ENCODE peak calls at places on chromosomes 12 and 14, in nine cellular contexts. K is suprapubic skin, N is type B pancreatic cell, I is transverse colon, P is MCF 10A, Z is HFFc6, H is BJ, S is psoas muscle, G is neural crest cell. U is an unnamed sample.

GRCh38 chr12:14190694-14191093 is 174.8 kb upstream of the ATF7IP start:
- DNase-seq in N (no peak), G (no peak), K (no peak), I (no peak), P (no peak), S (no peak), Z (peak), H (no peak), U (no peak)

GRCh38 chr12:113151655-113152054 is 2.1 kb downstream of the CFAP73 start:
- DNase-seq in H (no peak), N (no peak), Z (no peak), P (no peak), K (no peak), G (no peak), I (no peak), S (no peak), U (no peak)

GRCh38 chr12:6182279-6182898 is 17.8 kb upstream of the CD9 start:
- DNase-seq in S (peak), P (peak), K (peak), N (no peak), Z (peak), H (peak), G (peak), I (peak), U (no peak)

GRCh38 chr14:37559386-37559785 is 35.7 kb downstream of the FOXA1 start:
- DNase-seq in H (no peak), G (no peak), I (no peak), N (no peak), K (no peak), S (no peak), P (no peak), Z (no peak), U (no peak)

GRCh38 chr14:67319142-67319541 is 40.5 kb downstream of the ATP6V1D start:
- DNase-seq in N (no peak), Z (no peak), S (no peak), H (no peak), I (no peak), K (no peak), P (peak), G (no peak), U (no peak)

GRCh38 chr14:104494483-104494882 is 85.1 kb upstream of the C14orf180 start:
- DNase-seq in S (no peak), G (no peak), H (no peak), P (no peak), Z (no peak), I (no peak), K (no peak), N (no peak), U (no peak)

GRCh38 chr14:21043387-21044105 is 1.4 kb downstream of the RNASE7 start:
- DNase-seq in S (no peak), N (no peak), H (no peak), P (no peak), Z (no peak), K (no peak), I (no peak), G (no peak), U (no peak)

GRCh38 chr12:55073043-55074022 is 52.9 kb upstream of the OR9K2 start:
- DNase-seq in I (peak), P (peak), G (peak), Z (peak), H (no peak), S (peak), N (no peak), K (no peak), U (no peak)

GRCh38 chr14:24632761-24633160 is 1.2 kb downstream of the GZMB start:
- DNase-seq in P (no peak), N (no peak), G (no peak), I (no peak), H (no peak), K (no peak), S (no peak), Z (no peak), U (no peak)

GRCh38 chr12:69313209-69313608 is 35.0 kb upstream of the LYZ start:
- DNase-seq in S (no peak), N (no peak), Z (no peak), K (no peak), H (no peak), I (no peak), P (no peak), G (no peak), U (no peak)

GRCh38 chr12:105393586-105393985 is 63.1 kb downstream of the C12orf75 start:
- DNase-seq in K (no peak), I (no peak), Z (no peak), N (no peak), P (peak), S (no peak), H (no peak), G (no peak), U (no peak)

GRCh38 chr12:85872497-85873091 is 1.5 kb upstream of the NTS start:
- DNase-seq in Z (peak), I (no peak), P (peak), H (no peak), K (no peak), N (no peak), S (no peak), G (no peak), U (no peak)

GRCh38 chr12:54891717-54892478 is 37.6 kb downstream of the MUCL1 start:
- DNase-seq in S (no peak), H (no peak), G (no peak), Z (no peak), I (peak), N (no peak), K (no peak), P (no peak), U (no peak)

GRCh38 chr14:71290960-71291466 is 383.8 kb downstream of the PCNX1 start:
- DNase-seq in S (no peak), P (peak), K (no peak), I (peak), N (no peak), G (no peak), H (peak), Z (peak), U (no peak)

DNA sequence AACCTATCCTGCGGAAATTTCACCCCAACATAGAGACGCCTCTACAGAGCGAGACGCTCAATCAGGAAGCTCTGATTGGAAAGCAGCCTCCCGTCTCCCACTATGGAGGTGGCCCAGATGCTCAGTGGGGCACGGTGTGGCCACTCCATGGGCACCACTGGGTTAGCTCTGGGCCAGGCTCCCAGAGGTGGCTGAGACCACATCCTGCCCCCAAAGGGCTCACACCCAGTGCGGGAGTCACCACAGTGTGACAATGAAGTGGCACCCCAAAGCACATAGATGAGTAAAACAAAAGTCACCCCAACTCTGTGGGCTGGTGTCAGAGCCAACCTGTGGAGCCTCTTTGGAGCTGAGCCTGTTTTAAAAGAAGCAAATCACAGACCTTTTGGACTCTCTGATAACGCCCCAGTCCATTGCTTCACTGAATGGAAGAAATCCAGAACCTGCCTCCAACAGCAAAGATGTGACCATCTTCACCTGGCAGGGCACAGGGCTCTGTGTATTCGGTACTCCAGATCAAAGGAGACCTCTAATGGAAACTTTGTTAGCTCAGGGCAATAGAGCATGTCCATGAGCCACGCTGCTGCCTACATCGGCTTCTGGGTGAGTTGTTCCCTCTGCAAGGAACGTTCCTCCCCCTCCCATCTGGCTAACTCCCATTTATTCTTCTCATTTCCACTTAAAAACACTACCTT is 19.6 kb downstream of the CLMN start:
- DNase-seq in P (no peak), S (no peak), N (no peak), K (no peak), Z (no peak), H (no peak), G (no peak), I (no peak), U (peak)
- TF ChIP-seq CTCF in P (no peak), S (no peak), N (no peak), K (no peak), Z (no peak), H (no peak), G (no peak), I (no peak), U (no peak)

DNA sequence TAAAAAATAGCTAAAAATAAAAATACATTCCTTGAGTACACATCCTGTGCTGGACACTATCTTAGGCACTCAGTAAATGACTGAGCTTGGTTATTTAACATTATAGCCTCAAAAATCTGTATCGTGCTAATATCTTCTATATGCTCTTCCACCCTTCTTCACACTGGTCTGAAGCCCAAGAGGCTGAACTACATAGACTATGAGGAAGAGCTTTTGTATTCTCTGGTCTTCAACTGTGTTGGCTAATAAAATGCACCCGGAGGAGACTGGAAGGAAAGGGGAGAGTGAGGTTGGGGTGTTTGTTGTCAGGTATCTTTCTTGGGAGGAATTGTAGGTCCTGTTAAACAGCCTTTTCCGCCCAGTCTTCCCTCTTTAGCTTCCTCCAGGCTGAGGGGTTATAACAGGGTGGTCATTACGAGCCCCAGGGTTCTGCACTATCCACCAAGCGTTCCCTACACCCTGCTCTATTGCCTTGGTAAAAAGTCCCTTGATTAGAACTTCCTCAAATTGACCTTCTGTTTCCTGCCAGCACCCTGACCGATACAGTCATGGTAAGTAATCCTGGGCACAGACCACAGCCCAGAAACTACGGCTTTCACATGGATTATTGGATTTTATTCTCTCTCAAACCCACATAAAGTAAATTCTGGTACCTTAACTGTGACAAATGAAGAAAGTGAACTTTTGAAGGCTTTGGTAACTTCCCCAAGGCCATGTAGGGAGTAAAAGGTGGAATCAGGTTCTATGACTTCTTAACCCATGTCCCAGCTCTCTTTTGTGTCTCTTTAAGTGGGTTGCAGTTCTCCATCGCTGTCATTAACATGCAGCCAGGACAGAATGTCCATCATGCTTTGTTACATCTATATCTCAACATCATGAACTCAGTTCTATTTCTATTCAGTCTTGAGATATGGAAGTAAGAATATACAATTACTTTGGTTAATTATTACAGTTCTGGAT is 71.3 kb downstream of the PTHLH start:
- DNase-seq in Z (no peak), S (no peak), N (no peak), P (no peak), I (no peak), H (no peak), K (no peak), G (no peak), U (no peak)
- TF ChIP-seq CTCF in Z (no peak), S (no peak), N (no peak), P (no peak), I (no peak), H (no peak), K (no peak), G (peak), U (no peak)

GRCh38 chr12:3034067-3034750 is 43.0 kb upstream of the TSPAN9 start:
- DNase-seq in I (peak), P (peak), Z (peak), H (no peak), K (no peak), S (peak), N (no peak), G (peak), U (no peak)

GRCh38 chr12:3038166-3038565 is 39.0 kb upstream of the TSPAN9 start:
- DNase-seq in K (no peak), I (no peak), P (no peak), N (no peak), G (no peak), Z (no peak), S (no peak), H (no peak), U (no peak)

GRCh38 chr12:3036901-3037600 is 40.1 kb upstream of the TSPAN9 start:
- DNase-seq in I (no peak), K (no peak), Z (no peak), G (no peak), N (no peak), S (no peak), P (no peak), H (no peak), U (no peak)

GRCh38 chr12:3035171-3035570 is 42.0 kb upstream of the TSPAN9 start:
- DNase-seq in Z (peak), S (no peak), I (no peak), H (no peak), P (no peak), N (no peak), G (no peak), K (no peak), U (no peak)

DNA sequence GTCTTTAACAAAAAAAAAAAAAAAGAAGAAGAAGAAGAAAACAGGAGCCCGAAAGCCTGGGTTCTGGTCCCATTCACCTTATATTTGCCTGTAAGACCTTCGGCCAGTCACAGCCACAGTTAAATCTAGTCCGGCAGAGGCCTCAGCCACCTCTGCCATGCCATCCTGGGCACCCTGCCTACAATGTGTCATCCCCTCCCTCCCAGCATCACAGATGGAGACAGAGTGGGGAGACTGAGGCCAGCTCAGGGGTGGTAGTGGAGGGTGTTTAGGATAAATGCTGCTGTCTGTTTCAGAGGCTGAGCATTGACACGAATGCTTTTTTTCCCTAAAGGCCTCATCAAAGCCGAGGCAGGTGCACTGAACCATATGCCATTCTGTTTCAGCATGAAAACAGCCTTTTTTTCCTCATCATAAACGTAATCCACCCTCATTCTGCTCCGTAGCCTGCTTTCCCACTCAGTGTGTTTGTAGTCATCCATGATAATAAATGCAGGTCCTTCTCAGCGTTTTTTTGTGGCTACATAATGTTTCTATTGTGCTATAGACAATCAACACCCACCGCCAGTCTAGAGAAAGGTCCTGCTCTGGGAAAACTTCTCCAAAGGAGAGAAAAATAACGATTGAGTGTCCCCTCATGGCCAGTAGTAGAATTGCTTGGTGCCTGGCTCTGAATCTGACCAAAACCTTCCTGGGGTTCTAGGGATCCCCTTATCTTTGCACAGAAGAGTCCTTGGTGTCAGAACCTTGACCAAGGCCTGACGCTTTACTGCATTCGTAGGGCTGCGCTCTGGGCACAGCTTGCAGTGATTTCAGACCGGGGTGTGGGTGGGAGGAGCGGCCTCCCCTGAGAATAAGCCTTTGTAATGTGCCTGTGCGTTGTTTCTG is 41.1 kb upstream of the TSPAN9 start:
- DNase-seq in Z (peak), I (no peak), G (no peak), K (no peak), S (no peak), N (no peak), H (no peak), P (no peak), U (no peak)
- TF ChIP-seq CTCF in Z (peak), I (no peak), G (peak), K (no peak), S (no peak), N (peak), H (peak), P (peak), U (peak)

GRCh38 chr12:110861729-110862128 is 14.9 kb downstream of the CCDC63 start:
- DNase-seq in G (no peak), N (no peak), I (no peak), P (no peak), H (no peak), S (no peak), Z (no peak), K (no peak), U (no peak)
- TF ChIP-seq CTCF in G (no peak), N (no peak), I (no peak), P (no peak), H (no peak), S (no peak), Z (no peak), K (no peak), U (no peak)

DNA sequence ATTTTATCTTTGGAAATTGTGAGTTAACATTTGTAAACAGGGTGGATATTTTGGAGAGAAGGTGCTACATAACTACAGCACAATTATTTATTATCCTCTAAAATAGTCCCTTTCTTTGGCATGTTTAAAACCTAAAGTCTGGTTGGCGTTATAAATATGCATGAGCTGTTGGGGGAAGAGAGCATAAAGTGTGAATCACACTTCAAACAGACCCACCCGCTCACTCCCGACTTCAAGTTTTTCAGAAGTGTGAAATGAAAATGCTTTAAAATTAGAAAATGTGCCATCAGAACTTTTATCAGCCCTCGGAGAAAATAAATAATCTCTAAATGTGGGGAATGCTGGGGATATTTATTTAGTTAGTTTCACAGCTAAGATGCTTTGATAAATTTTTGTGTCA is 1006.9 kb downstream of the NRXN3 start:
- DNase-seq in G (no peak), P (no peak), S (no peak), Z (no peak), N (no peak), I (no peak), K (no peak), H (no peak), U (no peak)
- TF ChIP-seq CTCF in G (no peak), P (no peak), S (no peak), Z (no peak), N (no peak), I (no peak), K (no peak), H (no peak), U (no peak)

DNA sequence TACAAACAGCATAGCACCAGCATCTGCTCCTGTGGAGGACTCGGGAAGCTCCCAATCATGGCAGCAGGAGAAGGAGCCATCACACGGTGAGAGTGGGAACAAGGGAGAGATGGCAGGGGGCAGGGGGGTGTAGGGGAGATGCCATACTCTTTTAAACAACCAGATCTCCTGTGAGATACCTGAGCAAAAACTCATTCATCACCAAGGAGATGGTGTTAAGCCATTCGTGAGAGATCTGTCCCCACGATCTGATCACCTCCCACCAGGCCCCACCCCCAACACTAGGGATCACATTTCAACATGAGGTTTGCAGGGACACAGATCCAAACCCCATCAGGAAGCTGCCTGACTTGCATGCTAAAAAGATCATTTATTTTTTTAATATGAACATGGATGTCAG is 499.3 kb downstream of the TMEM132D start:
- DNase-seq in H (no peak), P (no peak), G (no peak), Z (no peak), I (no peak), N (no peak), S (no peak), K (no peak), U (no peak)
- TF ChIP-seq CTCF in H (no peak), P (no peak), G (no peak), Z (no peak), I (no peak), N (no peak), S (no peak), K (no peak), U (no peak)

U was measured in chondrocyte.